ENCODE peak calls at places on chromosomes 4 and X, in nine cellular contexts. One of them, this sample, is unnamed.

GRCh38 chr4:183876268-183876934 is 28.7 kb upstream of the STOX2 start:
- DNase-seq in endothelial cell: no peak
- DNase-seq in astrocyte of the hippocampus: peak; percentile 97
- DNase-seq in GM03348: peak; percentile 49
- DNase-seq in AG09309: peak; percentile 23
- DNase-seq in NCI-H1436: no peak
- DNase-seq in renal cortical epithelial cell: peak; percentile 80
- DNase-seq in HCEC 1CT: peak; percentile 6
- DNase-seq in cortex of kidney: no peak
- DNase-seq in this sample: no peak

GRCh38 chr4:155944516-155944915 is 9.2 kb downstream of the CTSO start:
- DNase-seq in endothelial cell: no peak
- DNase-seq in astrocyte of the hippocampus: peak; percentile 41
- DNase-seq in GM03348: peak; percentile 12
- DNase-seq in AG09309: no peak
- DNase-seq in NCI-H1436: no peak
- DNase-seq in renal cortical epithelial cell: peak; percentile 17
- DNase-seq in HCEC 1CT: no peak
- DNase-seq in cortex of kidney: no peak
- DNase-seq in this sample: no peak

GRCh38 chrX:105282077-105282476 is 61.6 kb upstream of the TEX13A start:
- DNase-seq in endothelial cell: no peak
- DNase-seq in astrocyte of the hippocampus: no peak
- DNase-seq in GM03348: no peak
- DNase-seq in AG09309: no peak
- DNase-seq in NCI-H1436: no peak
- DNase-seq in renal cortical epithelial cell: peak; percentile 27
- DNase-seq in HCEC 1CT: peak; percentile 23
- DNase-seq in cortex of kidney: no peak
- DNase-seq in this sample: no peak

GRCh38 chr4:77308843-77309242 is 151.8 kb downstream of the CCNG2 start:
- DNase-seq in endothelial cell: no peak
- DNase-seq in astrocyte of the hippocampus: peak; percentile 35
- DNase-seq in GM03348: peak; percentile 71
- DNase-seq in AG09309: peak; percentile 13
- DNase-seq in NCI-H1436: peak; percentile 26
- DNase-seq in renal cortical epithelial cell: peak; percentile 19
- DNase-seq in HCEC 1CT: peak; percentile 8
- DNase-seq in cortex of kidney: no peak
- DNase-seq in this sample: peak; percentile 13

GRCh38 chr4:5758741-5759140 is 47.7 kb downstream of the EVC start:
- DNase-seq in endothelial cell: no peak
- DNase-seq in astrocyte of the hippocampus: peak; percentile 90
- DNase-seq in GM03348: peak; percentile 92
- DNase-seq in AG09309: peak; percentile 92
- DNase-seq in NCI-H1436: no peak
- DNase-seq in renal cortical epithelial cell: peak; percentile 98
- DNase-seq in HCEC 1CT: peak; percentile 97
- DNase-seq in cortex of kidney: no peak
- DNase-seq in this sample: no peak

GRCh38 chr4:184420402-184420801 is 53.9 kb downstream of the IRF2 start:
- DNase-seq in endothelial cell: no peak
- DNase-seq in astrocyte of the hippocampus: no peak
- DNase-seq in GM03348: no peak
- DNase-seq in AG09309: no peak
- DNase-seq in NCI-H1436: no peak
- DNase-seq in renal cortical epithelial cell: no peak
- DNase-seq in HCEC 1CT: no peak
- DNase-seq in cortex of kidney: no peak
- DNase-seq in this sample: no peak

GRCh38 chr4:181845617-181846016 is 397.6 kb upstream of the TENM3 start:
- DNase-seq in endothelial cell: no peak
- DNase-seq in astrocyte of the hippocampus: no peak
- DNase-seq in GM03348: no peak
- DNase-seq in AG09309: no peak
- DNase-seq in NCI-H1436: no peak
- DNase-seq in renal cortical epithelial cell: no peak
- DNase-seq in HCEC 1CT: no peak
- DNase-seq in cortex of kidney: no peak
- DNase-seq in this sample: no peak

GRCh38 chr4:108426493-108426892 is 193.9 kb upstream of the RPL34 start:
- DNase-seq in endothelial cell: no peak
- DNase-seq in astrocyte of the hippocampus: peak; percentile 47
- DNase-seq in GM03348: peak; percentile 16
- DNase-seq in AG09309: peak; percentile 13
- DNase-seq in NCI-H1436: no peak
- DNase-seq in renal cortical epithelial cell: no peak
- DNase-seq in HCEC 1CT: peak; percentile 56
- DNase-seq in cortex of kidney: no peak
- DNase-seq in this sample: no peak

GRCh38 chrX:46959101-46959500 is 46.9 kb downstream of the JADE3 start:
- DNase-seq in endothelial cell: no peak
- DNase-seq in astrocyte of the hippocampus: no peak
- DNase-seq in GM03348: no peak
- DNase-seq in AG09309: no peak
- DNase-seq in NCI-H1436: no peak
- DNase-seq in renal cortical epithelial cell: peak; percentile 41
- DNase-seq in HCEC 1CT: no peak
- DNase-seq in cortex of kidney: no peak
- DNase-seq in this sample: no peak

GRCh38 chrX:47958943-47959342 is 44.8 kb downstream of the ZNF182 start:
- DNase-seq in endothelial cell: no peak
- DNase-seq in astrocyte of the hippocampus: no peak
- DNase-seq in GM03348: peak; percentile 7
- DNase-seq in AG09309: no peak
- DNase-seq in NCI-H1436: no peak
- DNase-seq in renal cortical epithelial cell: no peak
- DNase-seq in HCEC 1CT: peak; percentile 1
- DNase-seq in cortex of kidney: peak; percentile 3
- DNase-seq in this sample: peak; percentile 60

GRCh38 chr4:141429933-141430332 is 206.4 kb upstream of the IL15 start:
- DNase-seq in endothelial cell: no peak
- DNase-seq in astrocyte of the hippocampus: no peak
- DNase-seq in GM03348: no peak
- DNase-seq in AG09309: no peak
- DNase-seq in NCI-H1436: no peak
- DNase-seq in renal cortical epithelial cell: no peak
- DNase-seq in HCEC 1CT: no peak
- DNase-seq in cortex of kidney: no peak
- DNase-seq in this sample: no peak

GRCh38 chrX:49919617-49920016 is 2.8 kb upstream of the CLCN5 start:
- DNase-seq in endothelial cell: peak; percentile 34
- DNase-seq in astrocyte of the hippocampus: peak; percentile 53
- DNase-seq in GM03348: peak; percentile 39
- DNase-seq in AG09309: peak; percentile 11
- DNase-seq in NCI-H1436: peak; percentile 27
- DNase-seq in renal cortical epithelial cell: no peak
- DNase-seq in HCEC 1CT: peak; percentile 4
- DNase-seq in cortex of kidney: no peak
- DNase-seq in this sample: peak; percentile 63

GRCh38 chrX:147738260-147738659 is 173.5 kb upstream of the FMR1 start:
- DNase-seq in endothelial cell: no peak
- DNase-seq in astrocyte of the hippocampus: no peak
- DNase-seq in GM03348: no peak
- DNase-seq in AG09309: no peak
- DNase-seq in NCI-H1436: no peak
- DNase-seq in renal cortical epithelial cell: no peak
- DNase-seq in HCEC 1CT: no peak
- DNase-seq in cortex of kidney: no peak
- DNase-seq in this sample: no peak

GRCh38 chrX:136639506-136640176 is 8.3 kb upstream of the CD40LG start:
- DNase-seq in endothelial cell: no peak
- DNase-seq in astrocyte of the hippocampus: peak; percentile 9
- DNase-seq in GM03348: peak; percentile 10
- DNase-seq in AG09309: no peak
- DNase-seq in NCI-H1436: no peak
- DNase-seq in renal cortical epithelial cell: peak; percentile 1
- DNase-seq in HCEC 1CT: peak; percentile 2
- DNase-seq in cortex of kidney: no peak
- DNase-seq in this sample: no peak

GRCh38 chr4:13876940-13877339 is 249.4 kb upstream of the BOD1L1 start:
- DNase-seq in endothelial cell: no peak
- DNase-seq in astrocyte of the hippocampus: no peak
- DNase-seq in GM03348: no peak
- DNase-seq in AG09309: no peak
- DNase-seq in NCI-H1436: no peak
- DNase-seq in renal cortical epithelial cell: peak; percentile 48
- DNase-seq in HCEC 1CT: no peak
- DNase-seq in cortex of kidney: no peak
- DNase-seq in this sample: no peak

GRCh38 chr4:177051473-177052060 is 258.1 kb upstream of the NEIL3 start:
- DNase-seq in endothelial cell: peak; percentile 38
- DNase-seq in astrocyte of the hippocampus: no peak
- DNase-seq in GM03348: no peak
- DNase-seq in AG09309: no peak
- DNase-seq in NCI-H1436: no peak
- DNase-seq in renal cortical epithelial cell: peak; percentile 40
- DNase-seq in HCEC 1CT: no peak
- DNase-seq in cortex of kidney: no peak
- DNase-seq in this sample: peak; percentile 19

GRCh38 chrX:153885968-153886903 is at the start of gene L1CAM:
- DNase-seq in endothelial cell: no peak
- DNase-seq in astrocyte of the hippocampus: peak; percentile 14
- DNase-seq in GM03348: peak; percentile 32
- DNase-seq in AG09309: no peak
- DNase-seq in NCI-H1436: no peak
- DNase-seq in renal cortical epithelial cell: no peak
- DNase-seq in HCEC 1CT: no peak
- DNase-seq in cortex of kidney: no peak
- DNase-seq in this sample: no peak

GRCh38 chrX:44904542-44905115 is 31.6 kb downstream of the KDM6A start:
- DNase-seq in endothelial cell: no peak
- DNase-seq in astrocyte of the hippocampus: peak; percentile 40
- DNase-seq in GM03348: peak; percentile 5
- DNase-seq in AG09309: no peak
- DNase-seq in NCI-H1436: no peak
- DNase-seq in renal cortical epithelial cell: no peak
- DNase-seq in HCEC 1CT: no peak
- DNase-seq in cortex of kidney: no peak
- DNase-seq in this sample: no peak

GRCh38 chrX:130285710-130286109 is 17.0 kb upstream of the ZNF280C start:
- DNase-seq in endothelial cell: no peak
- DNase-seq in astrocyte of the hippocampus: no peak
- DNase-seq in GM03348: no peak
- DNase-seq in AG09309: no peak
- DNase-seq in NCI-H1436: no peak
- DNase-seq in renal cortical epithelial cell: no peak
- DNase-seq in HCEC 1CT: no peak
- DNase-seq in cortex of kidney: no peak
- DNase-seq in this sample: no peak

GRCh38 chr4:109989044-109989443 is 76.4 kb downstream of the EGF start:
- DNase-seq in endothelial cell: no peak
- DNase-seq in astrocyte of the hippocampus: no peak
- DNase-seq in GM03348: no peak
- DNase-seq in AG09309: no peak
- DNase-seq in NCI-H1436: no peak
- DNase-seq in renal cortical epithelial cell: no peak
- DNase-seq in HCEC 1CT: no peak
- DNase-seq in cortex of kidney: no peak
- DNase-seq in this sample: no peak

GRCh38 chr4:48578132-48578964 is 88.3 kb downstream of the ZAR1 start:
- DNase-seq in endothelial cell: peak; percentile 63
- DNase-seq in astrocyte of the hippocampus: peak; percentile 82
- DNase-seq in GM03348: peak; percentile 74
- DNase-seq in AG09309: peak; percentile 46
- DNase-seq in NCI-H1436: peak; percentile 33
- DNase-seq in renal cortical epithelial cell: peak; percentile 71
- DNase-seq in HCEC 1CT: peak; percentile 44
- DNase-seq in cortex of kidney: no peak
- DNase-seq in this sample: peak; percentile 38

GRCh38 chr4:102809691-102810090 is 17.7 kb downstream of the UBE2D3 start:
- DNase-seq in endothelial cell: no peak
- DNase-seq in astrocyte of the hippocampus: no peak
- DNase-seq in GM03348: no peak
- DNase-seq in AG09309: no peak
- DNase-seq in NCI-H1436: no peak
- DNase-seq in renal cortical epithelial cell: no peak
- DNase-seq in HCEC 1CT: no peak
- DNase-seq in cortex of kidney: no peak
- DNase-seq in this sample: no peak

GRCh38 chr4:45347056-45347455 is 620.7 kb upstream of the GNPDA2 start:
- DNase-seq in endothelial cell: no peak
- DNase-seq in astrocyte of the hippocampus: no peak
- DNase-seq in GM03348: no peak
- DNase-seq in AG09309: no peak
- DNase-seq in NCI-H1436: no peak
- DNase-seq in renal cortical epithelial cell: no peak
- DNase-seq in HCEC 1CT: no peak
- DNase-seq in cortex of kidney: no peak
- DNase-seq in this sample: no peak

GRCh38 chr4:169115897-169116254 is 105.8 kb upstream of the CBR4 start:
- DNase-seq in endothelial cell: no peak
- DNase-seq in astrocyte of the hippocampus: peak; percentile 87
- DNase-seq in GM03348: peak; percentile 89
- DNase-seq in AG09309: peak; percentile 95
- DNase-seq in NCI-H1436: peak; percentile 50
- DNase-seq in renal cortical epithelial cell: peak; percentile 98
- DNase-seq in HCEC 1CT: peak; percentile 84
- DNase-seq in cortex of kidney: no peak
- DNase-seq in this sample: peak; percentile 12

GRCh38 chr4:24279492-24279891 is 304.9 kb downstream of the DHX15 start:
- DNase-seq in endothelial cell: no peak
- DNase-seq in astrocyte of the hippocampus: no peak
- DNase-seq in GM03348: no peak
- DNase-seq in AG09309: no peak
- DNase-seq in NCI-H1436: no peak
- DNase-seq in renal cortical epithelial cell: no peak
- DNase-seq in HCEC 1CT: no peak
- DNase-seq in cortex of kidney: no peak
- DNase-seq in this sample: no peak

GRCh38 chr4:166169111-166169510 is 296.1 kb downstream of the TLL1 start:
- DNase-seq in endothelial cell: peak; percentile 38
- DNase-seq in astrocyte of the hippocampus: peak; percentile 4
- DNase-seq in GM03348: no peak
- DNase-seq in AG09309: no peak
- DNase-seq in NCI-H1436: no peak
- DNase-seq in renal cortical epithelial cell: no peak
- DNase-seq in HCEC 1CT: peak; percentile 22
- DNase-seq in cortex of kidney: no peak
- DNase-seq in this sample: peak; percentile 5

GRCh38 chr4:65193985-65194384 is 476.3 kb downstream of the EPHA5 start:
- DNase-seq in endothelial cell: no peak
- DNase-seq in astrocyte of the hippocampus: no peak
- DNase-seq in GM03348: no peak
- DNase-seq in AG09309: no peak
- DNase-seq in NCI-H1436: no peak
- DNase-seq in renal cortical epithelial cell: no peak
- DNase-seq in HCEC 1CT: no peak
- DNase-seq in cortex of kidney: no peak
- DNase-seq in this sample: no peak

GRCh38 chrX:56794831-56795230 is 65.8 kb downstream of the NBDY start:
- DNase-seq in endothelial cell: no peak
- DNase-seq in astrocyte of the hippocampus: no peak
- DNase-seq in GM03348: no peak
- DNase-seq in AG09309: no peak
- DNase-seq in NCI-H1436: no peak
- DNase-seq in renal cortical epithelial cell: no peak
- DNase-seq in HCEC 1CT: no peak
- DNase-seq in cortex of kidney: no peak
- DNase-seq in this sample: no peak

GRCh38 chrX:153564047-153564606 is 34.8 kb downstream of the CCNQ start:
- DNase-seq in endothelial cell: no peak
- DNase-seq in astrocyte of the hippocampus: no peak
- DNase-seq in GM03348: no peak
- DNase-seq in AG09309: no peak
- DNase-seq in NCI-H1436: no peak
- DNase-seq in renal cortical epithelial cell: no peak
- DNase-seq in HCEC 1CT: no peak
- DNase-seq in cortex of kidney: no peak
- DNase-seq in this sample: peak; percentile 36

This sample was measured in ELF-1.